ENCODE peak calls at places on chromosomes 7 and 10, in nine cellular contexts. One of them, this sample, is unnamed.

GRCh38 chr10:34520084-34520483 is 295.0 kb downstream of the PARD3 start:
- DNase-seq in CD4-positive, alpha-beta T cell: no peak
- DNase-seq in IMR-90: no peak
- DNase-seq in MM.1S: no peak
- DNase-seq in lung: no peak
- DNase-seq in fibroblast of villous mesenchyme: no peak
- DNase-seq in upper lobe of right lung: no peak
- DNase-seq in brain microvascular endothelial cell: no peak
- DNase-seq in HFFc6: no peak
- DNase-seq in this sample: no peak

GRCh38 chr7:140745654-140746053 is 49.1 kb downstream of the NDUFB2 start:
- DNase-seq in MM.1S: no peak
- DNase-seq in HFFc6: no peak
- DNase-seq in brain microvascular endothelial cell: no peak
- DNase-seq in fibroblast of villous mesenchyme: no peak
- DNase-seq in CD4-positive, alpha-beta T cell: no peak
- DNase-seq in IMR-90: no peak
- DNase-seq in lung: no peak
- DNase-seq in upper lobe of right lung: no peak
- DNase-seq in this sample: no peak

GRCh38 chr7:102395620-102395957 is 574 bp upstream of the PRKRIP1 start:
- DNase-seq in CD4-positive, alpha-beta T cell: no peak
- DNase-seq in MM.1S: no peak
- DNase-seq in HFFc6: peak
- DNase-seq in lung: no peak
- DNase-seq in upper lobe of right lung: no peak
- DNase-seq in fibroblast of villous mesenchyme: no peak
- DNase-seq in IMR-90: peak
- DNase-seq in brain microvascular endothelial cell: no peak
- DNase-seq in this sample: no peak

GRCh38 chr7:47631711-47632110 is 49.8 kb upstream of the TNS3 start:
- DNase-seq in HFFc6: no peak
- DNase-seq in upper lobe of right lung: no peak
- DNase-seq in brain microvascular endothelial cell: no peak
- DNase-seq in lung: no peak
- DNase-seq in IMR-90: no peak
- DNase-seq in MM.1S: no peak
- DNase-seq in CD4-positive, alpha-beta T cell: no peak
- DNase-seq in fibroblast of villous mesenchyme: no peak
- DNase-seq in this sample: no peak

GRCh38 chr7:112160771-112161150 is 45.4 kb downstream of the DOCK4 start:
- DNase-seq in lung: no peak
- DNase-seq in brain microvascular endothelial cell: no peak
- DNase-seq in IMR-90: no peak
- DNase-seq in HFFc6: no peak
- DNase-seq in CD4-positive, alpha-beta T cell: no peak
- DNase-seq in upper lobe of right lung: no peak
- DNase-seq in MM.1S: no peak
- DNase-seq in fibroblast of villous mesenchyme: no peak
- DNase-seq in this sample: no peak

GRCh38 chr7:134831862-134832261 is 52.4 kb downstream of the CALD1 start:
- DNase-seq in lung: no peak
- DNase-seq in CD4-positive, alpha-beta T cell: no peak
- DNase-seq in upper lobe of right lung: no peak
- DNase-seq in IMR-90: no peak
- DNase-seq in brain microvascular endothelial cell: peak
- DNase-seq in HFFc6: no peak
- DNase-seq in MM.1S: no peak
- DNase-seq in fibroblast of villous mesenchyme: peak
- DNase-seq in this sample: no peak

GRCh38 chr10:397321-398068 is 262.2 kb downstream of the ZMYND11 start:
- DNase-seq in CD4-positive, alpha-beta T cell: no peak
- DNase-seq in IMR-90: no peak
- DNase-seq in MM.1S: no peak
- DNase-seq in brain microvascular endothelial cell: no peak
- DNase-seq in HFFc6: no peak
- DNase-seq in fibroblast of villous mesenchyme: no peak
- DNase-seq in lung: no peak
- DNase-seq in upper lobe of right lung: no peak
- DNase-seq in this sample: no peak

GRCh38 chr7:148078126-148078525 is 512.4 kb upstream of the C7orf33 start:
- DNase-seq in fibroblast of villous mesenchyme: no peak
- DNase-seq in HFFc6: no peak
- DNase-seq in MM.1S: no peak
- DNase-seq in lung: no peak
- DNase-seq in IMR-90: no peak
- DNase-seq in upper lobe of right lung: no peak
- DNase-seq in brain microvascular endothelial cell: no peak
- DNase-seq in CD4-positive, alpha-beta T cell: no peak
- DNase-seq in this sample: no peak

GRCh38 chr7:81079736-81080135 is 160.9 kb upstream of the SEMA3C start:
- DNase-seq in fibroblast of villous mesenchyme: no peak
- DNase-seq in MM.1S: no peak
- DNase-seq in upper lobe of right lung: no peak
- DNase-seq in IMR-90: peak
- DNase-seq in CD4-positive, alpha-beta T cell: no peak
- DNase-seq in HFFc6: no peak
- DNase-seq in brain microvascular endothelial cell: no peak
- DNase-seq in lung: no peak
- DNase-seq in this sample: no peak

GRCh38 chr7:16657656-16658279 is 11.8 kb downstream of the BZW2 start:
- DNase-seq in upper lobe of right lung: no peak
- DNase-seq in lung: no peak
- DNase-seq in fibroblast of villous mesenchyme: peak
- DNase-seq in CD4-positive, alpha-beta T cell: no peak
- DNase-seq in IMR-90: peak
- DNase-seq in HFFc6: peak
- DNase-seq in brain microvascular endothelial cell: peak
- DNase-seq in MM.1S: no peak
- DNase-seq in this sample: peak

GRCh38 chr10:2051108-2051507 is 313.8 kb upstream of the ADARB2 start:
- DNase-seq in lung: no peak
- DNase-seq in brain microvascular endothelial cell: no peak
- DNase-seq in HFFc6: no peak
- DNase-seq in IMR-90: no peak
- DNase-seq in CD4-positive, alpha-beta T cell: no peak
- DNase-seq in fibroblast of villous mesenchyme: no peak
- DNase-seq in upper lobe of right lung: no peak
- DNase-seq in MM.1S: no peak
- DNase-seq in this sample: no peak

GRCh38 chr7:38512704-38513103 is 118.5 kb downstream of the AMPH start:
- DNase-seq in IMR-90: peak
- DNase-seq in MM.1S: no peak
- DNase-seq in upper lobe of right lung: no peak
- DNase-seq in HFFc6: no peak
- DNase-seq in fibroblast of villous mesenchyme: peak
- DNase-seq in CD4-positive, alpha-beta T cell: no peak
- DNase-seq in lung: no peak
- DNase-seq in brain microvascular endothelial cell: peak
- DNase-seq in this sample: no peak

GRCh38 chr10:78599122-78599853 is 469.5 kb upstream of the ZMIZ1 start:
- DNase-seq in HFFc6: no peak
- DNase-seq in lung: no peak
- DNase-seq in upper lobe of right lung: no peak
- DNase-seq in CD4-positive, alpha-beta T cell: no peak
- DNase-seq in fibroblast of villous mesenchyme: no peak
- DNase-seq in IMR-90: no peak
- DNase-seq in brain microvascular endothelial cell: no peak
- DNase-seq in MM.1S: peak
- DNase-seq in this sample: no peak

GRCh38 chr7:123282181-123282580 is 82.4 kb upstream of the SLC13A1 start:
- DNase-seq in MM.1S: no peak
- DNase-seq in HFFc6: no peak
- DNase-seq in fibroblast of villous mesenchyme: peak
- DNase-seq in IMR-90: no peak
- DNase-seq in brain microvascular endothelial cell: no peak
- DNase-seq in lung: no peak
- DNase-seq in upper lobe of right lung: no peak
- DNase-seq in CD4-positive, alpha-beta T cell: no peak
- DNase-seq in this sample: no peak

GRCh38 chr10:103800789-103801540 is 54.4 kb downstream of the SH3PXD2A start:
- DNase-seq in brain microvascular endothelial cell: no peak
- DNase-seq in lung: no peak
- DNase-seq in MM.1S: peak
- DNase-seq in HFFc6: peak
- DNase-seq in IMR-90: peak
- DNase-seq in fibroblast of villous mesenchyme: peak
- DNase-seq in upper lobe of right lung: no peak
- DNase-seq in CD4-positive, alpha-beta T cell: peak
- DNase-seq in this sample: no peak

GRCh38 chr10:101304316-101304715 is 49.6 kb upstream of the BTRC start:
- DNase-seq in lung: no peak
- DNase-seq in HFFc6: no peak
- DNase-seq in upper lobe of right lung: no peak
- DNase-seq in IMR-90: no peak
- DNase-seq in CD4-positive, alpha-beta T cell: no peak
- DNase-seq in brain microvascular endothelial cell: no peak
- DNase-seq in MM.1S: no peak
- DNase-seq in fibroblast of villous mesenchyme: no peak
- DNase-seq in this sample: no peak

GRCh38 chr10:101297901-101298451 is 56.0 kb upstream of the BTRC start:
- DNase-seq in upper lobe of right lung: peak
- DNase-seq in IMR-90: peak
- DNase-seq in CD4-positive, alpha-beta T cell: peak
- DNase-seq in MM.1S: peak
- DNase-seq in lung: peak
- DNase-seq in HFFc6: peak
- DNase-seq in brain microvascular endothelial cell: peak
- DNase-seq in fibroblast of villous mesenchyme: peak
- DNase-seq in this sample: peak

GRCh38 chr10:101299211-101299610 is 54.8 kb upstream of the BTRC start:
- DNase-seq in MM.1S: no peak
- DNase-seq in lung: no peak
- DNase-seq in brain microvascular endothelial cell: no peak
- DNase-seq in CD4-positive, alpha-beta T cell: no peak
- DNase-seq in upper lobe of right lung: no peak
- DNase-seq in IMR-90: no peak
- DNase-seq in fibroblast of villous mesenchyme: no peak
- DNase-seq in HFFc6: no peak
- DNase-seq in this sample: no peak

GRCh38 chr10:101303087-101303753 is 50.7 kb upstream of the BTRC start:
- DNase-seq in upper lobe of right lung: no peak
- DNase-seq in CD4-positive, alpha-beta T cell: no peak
- DNase-seq in HFFc6: no peak
- DNase-seq in MM.1S: no peak
- DNase-seq in fibroblast of villous mesenchyme: no peak
- DNase-seq in lung: no peak
- DNase-seq in brain microvascular endothelial cell: no peak
- DNase-seq in IMR-90: no peak
- DNase-seq in this sample: no peak

DNA sequence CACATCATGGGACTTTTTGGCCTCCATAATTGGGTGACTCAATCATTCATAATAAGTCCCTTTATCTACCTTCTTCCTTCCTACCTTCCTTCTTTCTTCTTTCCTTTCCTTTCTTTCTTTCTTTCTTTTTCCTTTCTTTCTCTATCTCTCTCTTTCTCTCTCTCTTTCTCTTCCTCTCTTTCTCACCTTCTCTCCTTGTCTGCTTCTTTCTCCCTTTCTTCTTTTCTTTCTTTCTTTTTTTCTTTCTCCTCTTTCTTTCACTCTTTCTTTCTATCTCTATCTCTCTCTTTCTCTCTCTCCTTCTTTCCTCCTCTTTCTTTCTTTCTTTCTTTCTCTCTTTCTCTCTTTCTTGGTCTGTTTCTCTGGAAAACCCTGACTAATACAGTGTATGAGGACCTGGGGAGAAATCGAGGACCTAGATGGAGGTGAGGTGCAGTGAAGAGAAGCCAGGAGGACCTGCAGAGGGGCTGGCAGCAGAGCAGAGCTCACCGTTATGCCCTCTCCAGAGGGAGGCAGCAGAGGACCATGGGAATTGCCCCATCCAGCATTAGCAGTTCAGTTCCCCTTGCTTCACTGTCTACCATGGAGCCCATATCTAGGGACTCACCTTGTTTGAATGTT is 52.7 kb upstream of the BTRC start:
- DNase-seq in brain microvascular endothelial cell: peak
- DNase-seq in MM.1S: peak
- DNase-seq in HFFc6: peak
- DNase-seq in lung: no peak
- DNase-seq in CD4-positive, alpha-beta T cell: no peak
- DNase-seq in upper lobe of right lung: no peak
- DNase-seq in fibroblast of villous mesenchyme: peak
- DNase-seq in IMR-90: peak
- DNase-seq in this sample: no peak
- TF ChIP-seq CTCF in brain microvascular endothelial cell: peak
- TF ChIP-seq CTCF in MM.1S: peak
- TF ChIP-seq CTCF in HFFc6: peak
- TF ChIP-seq CTCF in lung: no peak
- TF ChIP-seq CTCF in CD4-positive, alpha-beta T cell: no peak
- TF ChIP-seq CTCF in upper lobe of right lung: peak
- TF ChIP-seq CTCF in fibroblast of villous mesenchyme: peak
- TF ChIP-seq CTCF in IMR-90: peak
- TF ChIP-seq CTCF in this sample: peak

GRCh38 chr10:126063353-126063791 is 167.0 kb downstream of the FANK1 start:
- DNase-seq in MM.1S: no peak
- DNase-seq in CD4-positive, alpha-beta T cell: no peak
- DNase-seq in lung: no peak
- DNase-seq in HFFc6: peak
- DNase-seq in IMR-90: peak
- DNase-seq in brain microvascular endothelial cell: peak
- DNase-seq in upper lobe of right lung: no peak
- DNase-seq in fibroblast of villous mesenchyme: peak
- DNase-seq in this sample: no peak
- TF ChIP-seq CTCF in MM.1S: no peak
- TF ChIP-seq CTCF in CD4-positive, alpha-beta T cell: no peak
- TF ChIP-seq CTCF in lung: no peak
- TF ChIP-seq CTCF in HFFc6: peak
- TF ChIP-seq CTCF in IMR-90: no peak
- TF ChIP-seq CTCF in brain microvascular endothelial cell: no peak
- TF ChIP-seq CTCF in upper lobe of right lung: no peak
- TF ChIP-seq CTCF in fibroblast of villous mesenchyme: no peak
- TF ChIP-seq CTCF in this sample: no peak

DNA sequence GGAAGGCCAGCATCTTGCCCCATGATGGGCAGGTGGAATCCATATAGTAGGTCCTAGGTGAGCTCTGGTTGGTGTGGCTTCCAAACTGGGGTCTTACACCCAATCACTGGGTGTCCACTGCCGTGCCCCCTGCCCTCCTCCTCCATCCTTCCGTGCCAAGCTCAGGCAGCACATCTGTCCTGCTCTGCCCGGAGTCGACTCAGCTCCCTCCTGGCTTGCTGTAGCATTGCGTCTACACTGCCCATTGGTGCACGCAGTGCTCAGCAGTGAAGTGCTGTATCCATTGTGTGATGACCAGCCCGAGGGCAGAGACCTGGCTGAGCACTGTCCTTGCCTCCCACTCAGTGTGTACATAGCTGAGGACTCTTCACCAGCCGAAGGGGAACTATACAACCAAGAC is 148.4 kb downstream of the ADAM12 start:
- DNase-seq in HFFc6: no peak
- DNase-seq in MM.1S: no peak
- DNase-seq in IMR-90: no peak
- DNase-seq in brain microvascular endothelial cell: no peak
- DNase-seq in upper lobe of right lung: no peak
- DNase-seq in fibroblast of villous mesenchyme: no peak
- DNase-seq in CD4-positive, alpha-beta T cell: no peak
- DNase-seq in lung: no peak
- DNase-seq in this sample: no peak
- TF ChIP-seq CTCF in HFFc6: no peak
- TF ChIP-seq CTCF in MM.1S: no peak
- TF ChIP-seq CTCF in IMR-90: no peak
- TF ChIP-seq CTCF in brain microvascular endothelial cell: no peak
- TF ChIP-seq CTCF in upper lobe of right lung: no peak
- TF ChIP-seq CTCF in fibroblast of villous mesenchyme: no peak
- TF ChIP-seq CTCF in CD4-positive, alpha-beta T cell: no peak
- TF ChIP-seq CTCF in lung: no peak
- TF ChIP-seq CTCF in this sample: no peak

GRCh38 chr10:13613519-13613918 is 26.8 kb downstream of the PRPF18 start:
- DNase-seq in fibroblast of villous mesenchyme: peak
- DNase-seq in IMR-90: peak
- DNase-seq in lung: no peak
- DNase-seq in HFFc6: peak
- DNase-seq in upper lobe of right lung: no peak
- DNase-seq in MM.1S: no peak
- DNase-seq in brain microvascular endothelial cell: peak
- DNase-seq in CD4-positive, alpha-beta T cell: no peak
- DNase-seq in this sample: no peak
- TF ChIP-seq CTCF in fibroblast of villous mesenchyme: peak
- TF ChIP-seq CTCF in IMR-90: peak
- TF ChIP-seq CTCF in lung: no peak
- TF ChIP-seq CTCF in HFFc6: peak
- TF ChIP-seq CTCF in upper lobe of right lung: peak
- TF ChIP-seq CTCF in MM.1S: no peak
- TF ChIP-seq CTCF in brain microvascular endothelial cell: peak
- TF ChIP-seq CTCF in CD4-positive, alpha-beta T cell: no peak
- TF ChIP-seq CTCF in this sample: no peak